ENCODE peak calls at places on chromosomes 12 and 14, in five cellular contexts. One of them, this sample, is unnamed.

GRCh38 chr12:106187155-106187789 is 48.5 kb upstream of the NUAK1 start:
- DNase-seq in fibroblast of villous mesenchyme: no peak
- DNase-seq in lower lobe of right lung: no peak
- DNase-seq in right atrium auricular region: no peak
- DNase-seq in cardiac fibroblast: no peak
- DNase-seq in this sample: no peak

GRCh38 chr14:97931273-97931672 is 1134.1 kb downstream of the VRK1 start:
- DNase-seq in fibroblast of villous mesenchyme: no peak
- DNase-seq in lower lobe of right lung: no peak
- DNase-seq in right atrium auricular region: no peak
- DNase-seq in cardiac fibroblast: no peak
- DNase-seq in this sample: no peak

GRCh38 chr12:11689591-11690158 is 40.2 kb downstream of the ETV6 start:
- DNase-seq in fibroblast of villous mesenchyme: no peak
- DNase-seq in lower lobe of right lung: no peak
- DNase-seq in right atrium auricular region: no peak
- DNase-seq in cardiac fibroblast: no peak
- DNase-seq in this sample: no peak

GRCh38 chr12:85445060-85445938 is 165.3 kb downstream of the ALX1 start:
- DNase-seq in fibroblast of villous mesenchyme: no peak
- DNase-seq in lower lobe of right lung: no peak
- DNase-seq in right atrium auricular region: no peak
- DNase-seq in cardiac fibroblast: no peak
- DNase-seq in this sample: no peak

GRCh38 chr14:36430169-36430568 is 89.9 kb downstream of the NKX2-1 start:
- DNase-seq in fibroblast of villous mesenchyme: no peak
- DNase-seq in lower lobe of right lung: no peak
- DNase-seq in right atrium auricular region: no peak
- DNase-seq in cardiac fibroblast: no peak
- DNase-seq in this sample: no peak

GRCh38 chr12:107320929-107321618 is 227.7 kb upstream of the CRY1 start:
- DNase-seq in fibroblast of villous mesenchyme: peak; percentile 8
- DNase-seq in lower lobe of right lung: peak; percentile 54
- DNase-seq in right atrium auricular region: no peak
- DNase-seq in cardiac fibroblast: no peak
- DNase-seq in this sample: no peak

GRCh38 chr12:49339464-49339861 is 2.5 kb upstream of the C1QL4 start:
- DNase-seq in fibroblast of villous mesenchyme: no peak
- DNase-seq in lower lobe of right lung: no peak
- DNase-seq in right atrium auricular region: no peak
- DNase-seq in cardiac fibroblast: no peak
- DNase-seq in this sample: no peak

GRCh38 chr12:11773889-11774677 is 124.6 kb downstream of the ETV6 start:
- DNase-seq in fibroblast of villous mesenchyme: no peak
- DNase-seq in lower lobe of right lung: peak; percentile 65
- DNase-seq in right atrium auricular region: no peak
- DNase-seq in cardiac fibroblast: no peak
- DNase-seq in this sample: no peak

GRCh38 chr14:34356267-34356660 is 105.8 kb downstream of the SPTSSA start:
- DNase-seq in fibroblast of villous mesenchyme: peak; percentile 71
- DNase-seq in lower lobe of right lung: no peak
- DNase-seq in right atrium auricular region: no peak
- DNase-seq in cardiac fibroblast: peak; percentile 77
- DNase-seq in this sample: no peak

GRCh38 chr14:96863327-96863985 is 66.3 kb downstream of the VRK1 start:
- DNase-seq in fibroblast of villous mesenchyme: no peak
- DNase-seq in lower lobe of right lung: no peak
- DNase-seq in right atrium auricular region: no peak
- DNase-seq in cardiac fibroblast: no peak
- DNase-seq in this sample: no peak

GRCh38 chr12:80316141-80316700 is 127.8 kb upstream of the PTPRQ start:
- DNase-seq in fibroblast of villous mesenchyme: no peak
- DNase-seq in lower lobe of right lung: no peak
- DNase-seq in right atrium auricular region: no peak
- DNase-seq in cardiac fibroblast: no peak
- DNase-seq in this sample: no peak

GRCh38 chr12:118061876-118062791 is 1.2 kb upstream of the WSB2 start:
- DNase-seq in fibroblast of villous mesenchyme: peak; percentile 60
- DNase-seq in lower lobe of right lung: peak; percentile 52
- DNase-seq in right atrium auricular region: no peak
- DNase-seq in cardiac fibroblast: peak; percentile 56
- DNase-seq in this sample: peak; percentile 55

GRCh38 chr14:105019861-105020814 is 745 bp downstream of the CDCA4 start:
- DNase-seq in fibroblast of villous mesenchyme: peak; percentile 53
- DNase-seq in lower lobe of right lung: peak; percentile 61
- DNase-seq in right atrium auricular region: no peak
- DNase-seq in cardiac fibroblast: peak; percentile 39
- DNase-seq in this sample: no peak

GRCh38 chr14:36768638-36769337 is 107.1 kb downstream of the PAX9 start:
- DNase-seq in fibroblast of villous mesenchyme: no peak
- DNase-seq in lower lobe of right lung: no peak
- DNase-seq in right atrium auricular region: no peak
- DNase-seq in cardiac fibroblast: no peak
- DNase-seq in this sample: no peak

GRCh38 chr14:80955434-80955939 is at the start of gene TSHR:
- DNase-seq in fibroblast of villous mesenchyme: peak; percentile 5
- DNase-seq in lower lobe of right lung: peak; percentile 48
- DNase-seq in right atrium auricular region: no peak
- DNase-seq in cardiac fibroblast: peak; percentile 24
- DNase-seq in this sample: no peak

GRCh38 chr14:86683525-86683924 is 1153.6 kb downstream of the FLRT2 start:
- DNase-seq in fibroblast of villous mesenchyme: peak; percentile 36
- DNase-seq in lower lobe of right lung: no peak
- DNase-seq in right atrium auricular region: no peak
- DNase-seq in cardiac fibroblast: no peak
- DNase-seq in this sample: peak; percentile 14

GRCh38 chr12:96445743-96446655 is 43.4 kb upstream of the CFAP54 start:
- DNase-seq in fibroblast of villous mesenchyme: peak; percentile 96
- DNase-seq in lower lobe of right lung: no peak
- DNase-seq in right atrium auricular region: no peak
- DNase-seq in cardiac fibroblast: peak; percentile 98
- DNase-seq in this sample: peak; percentile 95

GRCh38 chr14:101595887-101596721 is 34.8 kb downstream of the DIO3 start:
- DNase-seq in fibroblast of villous mesenchyme: no peak
- DNase-seq in lower lobe of right lung: no peak
- DNase-seq in right atrium auricular region: peak; percentile 36
- DNase-seq in cardiac fibroblast: no peak
- DNase-seq in this sample: no peak

GRCh38 chr14:104390941-104391901 is 188.3 kb upstream of the C14orf180 start:
- DNase-seq in fibroblast of villous mesenchyme: no peak
- DNase-seq in lower lobe of right lung: no peak
- DNase-seq in right atrium auricular region: peak; percentile 34
- DNase-seq in cardiac fibroblast: no peak
- DNase-seq in this sample: no peak

GRCh38 chr12:91143241-91143640 is 31.9 kb upstream of the LUM start:
- DNase-seq in fibroblast of villous mesenchyme: peak; percentile 17
- DNase-seq in lower lobe of right lung: no peak
- DNase-seq in right atrium auricular region: no peak
- DNase-seq in cardiac fibroblast: peak; percentile 71
- DNase-seq in this sample: no peak

GRCh38 chr12:126093911-126094310 is 1028.7 kb downstream of the AACS start:
- DNase-seq in fibroblast of villous mesenchyme: peak; percentile 5
- DNase-seq in lower lobe of right lung: no peak
- DNase-seq in right atrium auricular region: no peak
- DNase-seq in cardiac fibroblast: peak; percentile 3
- DNase-seq in this sample: no peak

GRCh38 chr14:53331247-53331646 is 178.1 kb upstream of the DDHD1 start:
- DNase-seq in fibroblast of villous mesenchyme: peak; percentile 63
- DNase-seq in lower lobe of right lung: no peak
- DNase-seq in right atrium auricular region: no peak
- DNase-seq in cardiac fibroblast: peak; percentile 11
- DNase-seq in this sample: peak; percentile 30

GRCh38 chr14:53327716-53328115 is 174.6 kb upstream of the DDHD1 start:
- DNase-seq in fibroblast of villous mesenchyme: peak; percentile 78
- DNase-seq in lower lobe of right lung: no peak
- DNase-seq in right atrium auricular region: no peak
- DNase-seq in cardiac fibroblast: peak; percentile 65
- DNase-seq in this sample: peak; percentile 49

GRCh38 chr14:53333809-53334208 is 180.7 kb upstream of the DDHD1 start:
- DNase-seq in fibroblast of villous mesenchyme: no peak
- DNase-seq in lower lobe of right lung: no peak
- DNase-seq in right atrium auricular region: no peak
- DNase-seq in cardiac fibroblast: no peak
- DNase-seq in this sample: no peak

GRCh38 chr14:53330441-53330840 is 177.3 kb upstream of the DDHD1 start:
- DNase-seq in fibroblast of villous mesenchyme: no peak
- DNase-seq in lower lobe of right lung: no peak
- DNase-seq in right atrium auricular region: no peak
- DNase-seq in cardiac fibroblast: no peak
- DNase-seq in this sample: no peak

GRCh38 chr14:53331921-53332320 is 178.8 kb upstream of the DDHD1 start:
- DNase-seq in fibroblast of villous mesenchyme: peak; percentile 61
- DNase-seq in lower lobe of right lung: no peak
- DNase-seq in right atrium auricular region: no peak
- DNase-seq in cardiac fibroblast: peak; percentile 17
- DNase-seq in this sample: no peak
- TF ChIP-seq CTCF in fibroblast of villous mesenchyme: no peak
- TF ChIP-seq CTCF in lower lobe of right lung: no peak
- TF ChIP-seq CTCF in right atrium auricular region: no peak
- TF ChIP-seq CTCF in cardiac fibroblast: no peak
- TF ChIP-seq CTCF in this sample: no peak

GRCh38 chr12:26269554-26270284 is 74.3 kb downstream of the SSPN start:
- DNase-seq in fibroblast of villous mesenchyme: no peak
- DNase-seq in lower lobe of right lung: no peak
- DNase-seq in right atrium auricular region: no peak
- DNase-seq in cardiac fibroblast: no peak
- DNase-seq in this sample: no peak
- TF ChIP-seq CTCF in fibroblast of villous mesenchyme: no peak
- TF ChIP-seq CTCF in lower lobe of right lung: no peak
- TF ChIP-seq CTCF in right atrium auricular region: no peak
- TF ChIP-seq CTCF in cardiac fibroblast: no peak
- TF ChIP-seq CTCF in this sample: no peak

GRCh38 chr14:24275524-24276139 is 4.2 kb upstream of the RABGGTA start:
- DNase-seq in fibroblast of villous mesenchyme: no peak
- DNase-seq in lower lobe of right lung: peak; percentile 8
- DNase-seq in right atrium auricular region: no peak
- DNase-seq in cardiac fibroblast: no peak
- DNase-seq in this sample: no peak
- TF ChIP-seq CTCF in fibroblast of villous mesenchyme: no peak
- TF ChIP-seq CTCF in lower lobe of right lung: no peak
- TF ChIP-seq CTCF in right atrium auricular region: no peak
- TF ChIP-seq CTCF in cardiac fibroblast: no peak
- TF ChIP-seq CTCF in this sample: no peak

GRCh38 chr12:3277261-3277943 is 200.2 kb downstream of the TSPAN9 start:
- DNase-seq in fibroblast of villous mesenchyme: no peak
- DNase-seq in lower lobe of right lung: no peak
- DNase-seq in right atrium auricular region: no peak
- DNase-seq in cardiac fibroblast: no peak
- DNase-seq in this sample: no peak

GRCh38 chr12:3280967-3281366 is 203.8 kb downstream of the TSPAN9 start:
- DNase-seq in fibroblast of villous mesenchyme: no peak
- DNase-seq in lower lobe of right lung: no peak
- DNase-seq in right atrium auricular region: no peak
- DNase-seq in cardiac fibroblast: no peak
- DNase-seq in this sample: no peak

GRCh38 chr12:3279415-3279780 is 202.2 kb downstream of the TSPAN9 start:
- DNase-seq in fibroblast of villous mesenchyme: no peak
- DNase-seq in lower lobe of right lung: no peak
- DNase-seq in right atrium auricular region: no peak
- DNase-seq in cardiac fibroblast: no peak
- DNase-seq in this sample: no peak

GRCh38 chr12:3279832-3280231 is 202.7 kb downstream of the TSPAN9 start:
- DNase-seq in fibroblast of villous mesenchyme: peak; percentile 17
- DNase-seq in lower lobe of right lung: no peak
- DNase-seq in right atrium auricular region: no peak
- DNase-seq in cardiac fibroblast: no peak
- DNase-seq in this sample: no peak

DNA sequence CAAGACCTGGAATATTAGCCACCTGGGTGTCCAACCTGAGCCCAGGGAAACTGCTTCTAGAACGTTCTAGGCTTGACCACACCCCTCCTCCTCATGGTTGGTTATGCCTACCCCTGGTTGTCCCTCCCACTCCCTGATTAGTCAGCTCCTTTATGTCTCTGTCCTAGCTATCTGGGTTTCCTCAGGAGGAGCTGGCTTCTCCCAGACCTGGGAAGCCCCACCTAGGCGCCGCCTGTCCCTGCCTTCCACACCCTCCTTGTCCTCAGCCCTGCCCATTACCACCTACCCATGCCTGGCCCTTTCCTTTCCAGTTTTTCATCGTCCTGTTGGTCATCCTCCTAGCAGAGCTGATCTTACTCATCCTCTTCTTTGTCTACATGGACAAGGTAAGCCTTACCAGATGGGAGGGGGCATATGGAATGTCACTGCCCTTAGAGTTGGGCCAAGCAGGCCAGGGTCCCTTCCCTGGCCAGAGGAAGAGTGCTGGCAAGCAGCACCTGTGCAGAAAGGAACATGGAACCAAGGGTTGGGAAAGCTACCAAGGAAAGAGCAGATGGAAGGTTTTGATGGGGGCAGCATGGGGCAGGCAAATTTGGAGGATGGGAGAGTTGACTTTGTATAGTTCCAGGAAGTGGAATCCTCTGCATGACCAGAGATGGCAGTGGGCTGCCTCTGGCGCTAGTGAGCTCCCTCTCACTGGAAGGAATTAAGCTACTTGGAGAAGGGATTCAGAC is 201.7 kb downstream of the TSPAN9 start:
- DNase-seq in fibroblast of villous mesenchyme: no peak
- DNase-seq in lower lobe of right lung: no peak
- DNase-seq in right atrium auricular region: no peak
- DNase-seq in cardiac fibroblast: no peak
- DNase-seq in this sample: no peak
- TF ChIP-seq CTCF in fibroblast of villous mesenchyme: no peak
- TF ChIP-seq CTCF in lower lobe of right lung: no peak
- TF ChIP-seq CTCF in right atrium auricular region: no peak
- TF ChIP-seq CTCF in cardiac fibroblast: no peak
- TF ChIP-seq CTCF in this sample: no peak

DNA sequence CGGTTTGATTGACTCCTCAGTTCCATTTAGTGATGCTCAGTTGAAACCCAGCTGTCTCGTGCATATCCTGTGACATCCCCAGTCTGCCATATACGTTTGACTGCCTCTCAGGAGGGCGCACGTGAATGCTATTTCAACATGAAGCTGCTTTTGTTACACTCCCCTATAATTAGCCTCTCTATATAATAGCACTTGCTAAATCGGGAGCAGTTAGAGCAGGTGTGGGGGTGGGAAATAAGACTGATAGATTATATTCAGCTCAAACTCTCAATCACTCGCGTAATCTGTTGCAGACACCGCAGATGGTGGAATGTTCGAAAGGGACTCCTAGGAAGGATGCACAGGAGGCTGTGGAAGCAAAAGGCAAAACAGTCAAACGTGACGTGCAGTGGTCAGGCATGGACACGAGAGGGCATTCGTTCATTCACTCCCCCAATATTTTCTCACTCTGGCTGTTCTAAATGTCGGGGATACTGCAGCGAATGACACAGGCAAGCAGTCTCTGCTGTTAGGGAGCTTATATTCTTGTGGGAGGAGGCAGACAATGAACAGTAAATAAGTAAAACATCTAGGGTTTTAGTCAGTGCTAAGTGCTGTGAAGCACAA is 29.8 kb downstream of the KCNA1 start:
- DNase-seq in fibroblast of villous mesenchyme: no peak
- DNase-seq in lower lobe of right lung: no peak
- DNase-seq in right atrium auricular region: no peak
- DNase-seq in cardiac fibroblast: no peak
- DNase-seq in this sample: no peak
- TF ChIP-seq CTCF in fibroblast of villous mesenchyme: no peak
- TF ChIP-seq CTCF in lower lobe of right lung: no peak
- TF ChIP-seq CTCF in right atrium auricular region: no peak
- TF ChIP-seq CTCF in cardiac fibroblast: no peak
- TF ChIP-seq CTCF in this sample: peak; percentile 57